ENCODE peak calls at places on chromosome 15, in nine cellular contexts. F is CD8-positive, alpha-beta memory T cell; O is hepatic stellate cell; U is NCI-H510A treated with DMSO at 0.1 percent for 48 hours; G is PC-9; T is non-pigmented ciliary epithelial cell; H is stimulated activated CD8-positive, alpha-beta memory T cell treated with anti-CD3 and anti-CD28 coated beads, Interleukin-2, amount 100 ng/mL, for 1 hour; L is T-helper 1 cell; N is T-helper 9 cell. Z is an unnamed sample.

GRCh38 chr15:68252925-68253534 is 23.5 kb upstream of the CLN6 start:
- DNase-seq in O (peak; percentile 68), L (peak; percentile 30), F (no peak), G (peak; percentile 76), N (no peak), U (peak; percentile 76), T (no peak), H (no peak), Z (no peak)

GRCh38 chr15:55357774-55358173 is 38.8 kb downstream of the PIGB start:
- DNase-seq in U (no peak), F (no peak), H (no peak), G (peak; percentile 39), O (peak; percentile 26), N (no peak), T (peak; percentile 60), L (no peak), Z (no peak)

GRCh38 chr15:63440265-63440648 is 58.6 kb upstream of the CA12 start:
- DNase-seq in L (no peak), H (no peak), F (no peak), T (no peak), N (no peak), G (no peak), O (no peak), U (no peak), Z (no peak)

GRCh38 chr15:40098489-40099261 is 10.0 kb downstream of the BMF start:
- DNase-seq in H (peak; percentile 31), F (peak; percentile 51), N (no peak), G (peak; percentile 73), L (peak; percentile 33), U (peak; percentile 85), O (peak; percentile 97), T (peak; percentile 70), Z (peak; percentile 47)

GRCh38 chr15:39248204-39248603 is 332.7 kb upstream of the THBS1 start:
- DNase-seq in O (no peak), T (no peak), L (no peak), F (no peak), G (no peak), N (no peak), H (no peak), U (no peak), Z (no peak)

GRCh38 chr15:64775551-64776401 is at the start of gene RBPMS2:
- DNase-seq in F (no peak), T (no peak), U (no peak), O (no peak), G (no peak), H (no peak), L (no peak), N (no peak), Z (no peak)

GRCh38 chr15:67383903-67384302 is 129.3 kb downstream of the IQCH start:
- DNase-seq in O (no peak), N (no peak), U (no peak), H (no peak), F (no peak), L (no peak), T (no peak), G (no peak), Z (no peak)

GRCh38 chr15:74274485-74275038 is 38.4 kb downstream of the CCDC33 start:
- DNase-seq in U (no peak), O (no peak), G (no peak), T (no peak), L (no peak), H (no peak), F (no peak), N (no peak), Z (no peak)

GRCh38 chr15:67821784-67822451 is 3.4 kb upstream of the SKOR1 start:
- DNase-seq in T (no peak), G (no peak), U (no peak), O (no peak), H (no peak), F (no peak), L (no peak), N (no peak), Z (no peak)

GRCh38 chr15:69956417-69956816 is 141.3 kb downstream of the TLE3 start:
- DNase-seq in O (no peak), F (no peak), N (no peak), G (no peak), U (no peak), L (no peak), T (no peak), H (no peak), Z (no peak)

GRCh38 chr15:75186044-75186443 is 15.6 kb upstream of the C15orf39 start:
- DNase-seq in H (no peak), N (no peak), U (no peak), T (no peak), F (no peak), O (no peak), G (no peak), L (no peak), Z (no peak)

GRCh38 chr15:27672537-27672936 is 426.6 kb downstream of the OCA2 start:
- DNase-seq in F (no peak), U (no peak), N (no peak), H (no peak), G (no peak), T (no peak), L (no peak), O (no peak), Z (no peak)

GRCh38 chr15:78930577-78931388 is 14.1 kb downstream of the CTSH start:
- DNase-seq in U (no peak), H (no peak), L (no peak), T (peak; percentile 86), F (no peak), O (peak; percentile 75), G (peak; percentile 98), N (no peak), Z (no peak)